ENCODE peak calls at places on chromosomes 16 and 17, in four cellular contexts. X is mesendoderm, F is RKO, L is fibroblast of pulmonary artery. Y is an unnamed sample.

GRCh38 chr16:46923513-46924295 is 39.5 kb downstream of the GPT2 start:
- DNase-seq in X (no peak), F (no peak), L (no peak), Y (no peak)

GRCh38 chr16:51276335-51276734 is 125.3 kb upstream of the SALL1 start:
- DNase-seq in X (no peak), F (peak; percentile 32), L (no peak), Y (peak; percentile 8)

GRCh38 chr17:39144414-39144813 is 7.0 kb downstream of the PLXDC1 start:
- DNase-seq in X (no peak), F (no peak), L (peak; percentile 92), Y (no peak)

GRCh38 chr17:17417718-17418151 is 59.1 kb upstream of the MED9 start:
- DNase-seq in X (no peak), F (no peak), L (no peak), Y (no peak)

GRCh38 chr17:57597531-57598453 is 147.3 kb downstream of the CCDC182 start:
- DNase-seq in X (peak; percentile 87), F (peak; percentile 70), L (peak; percentile 84), Y (peak; percentile 70)

GRCh38 chr17:20998571-20999043 is 44.2 kb downstream of the USP22 start:
- DNase-seq in X (no peak), F (no peak), L (no peak), Y (no peak)

GRCh38 chr17:81419886-81420768 is 24.9 kb downstream of the BAHCC1 start:
- DNase-seq in X (no peak), F (no peak), L (no peak), Y (no peak)

GRCh38 chr16:89037261-89038152 is 56.1 kb upstream of the ACSF3 start:
- DNase-seq in X (peak; percentile 59), F (peak; percentile 27), L (peak; percentile 44), Y (peak; percentile 61)

GRCh38 chr17:75783069-75783783 is 1.4 kb upstream of the UNK start:
- DNase-seq in X (peak; percentile 46), F (peak; percentile 85), L (peak; percentile 76), Y (peak; percentile 68)

GRCh38 chr16:84360170-84360569 is 8.2 kb upstream of the ATP2C2 start:
- DNase-seq in X (no peak), F (peak; percentile 21), L (no peak), Y (peak; percentile 19)

GRCh38 chr16:50692999-50693781 is at the start of gene NOD2:
- DNase-seq in X (peak; percentile 18), F (no peak), L (no peak), Y (peak; percentile 17)

GRCh38 chr16:68644303-68644702 is 807 bp upstream of the CDH3 start:
- DNase-seq in X (peak; percentile 67), F (no peak), L (no peak), Y (no peak)

GRCh38 chr17:18382441-18383078 is 5.0 kb downstream of the EVPLL start:
- DNase-seq in X (no peak), F (no peak), L (no peak), Y (no peak)

GRCh38 chr17:75514299-75515228 is 773 bp downstream of the CASKIN2 start:
- DNase-seq in X (peak; percentile 37), F (peak; percentile 40), L (no peak), Y (peak; percentile 21)

GRCh38 chr16:66091462-66091861 is 275.0 kb upstream of the CDH5 start:
- DNase-seq in X (no peak), F (no peak), L (peak; percentile 20), Y (no peak)

GRCh38 chr17:81253358-81254131 is 14.4 kb downstream of the NDUFAF8 start:
- DNase-seq in X (no peak), F (peak; percentile 32), L (peak; percentile 52), Y (peak; percentile 35)

GRCh38 chr17:17042851-17043667 is 802 bp downstream of the MPRIP start:
- DNase-seq in X (peak; percentile 39), F (peak; percentile 69), L (peak; percentile 41), Y (peak; percentile 44)

GRCh38 chr16:21645261-21645721 is 7.1 kb downstream of the IGSF6 start:
- DNase-seq in X (no peak), F (no peak), L (no peak), Y (peak; percentile 69)

GRCh38 chr17:71407972-71408371 is 712.8 kb upstream of the SOX9 start:
- DNase-seq in X (no peak), F (no peak), L (no peak), Y (no peak)

GRCh38 chr17:19702231-19702641 is 14.1 kb downstream of the SLC47A2 start:
- DNase-seq in X (no peak), F (no peak), L (no peak), Y (peak; percentile 49)

GRCh38 chr16:1125471-1125870 is 27.4 kb upstream of the CACNA1H start:
- DNase-seq in X (no peak), F (peak; percentile 30), L (peak; percentile 26), Y (no peak)

GRCh38 chr17:77968788-77969187 is 10.3 kb downstream of the TNRC6C start:
- DNase-seq in X (no peak), F (no peak), L (no peak), Y (no peak)

GRCh38 chr16:12099451-12100123 is 123.1 kb downstream of the SNX29 start:
- DNase-seq in X (no peak), F (no peak), L (no peak), Y (no peak)

GRCh38 chr16:24825696-24826095 is 20.1 kb upstream of the SLC5A11 start:
- DNase-seq in X (no peak), F (no peak), L (no peak), Y (no peak)

GRCh38 chr17:57073626-57074025 is 11.4 kb upstream of the AKAP1 start:
- DNase-seq in X (no peak), F (no peak), L (no peak), Y (no peak)

GRCh38 chr17:75250009-75250471 is 11.4 kb downstream of the GGA3 start:
- DNase-seq in X (no peak), F (no peak), L (peak; percentile 55), Y (no peak)

GRCh38 chr17:40191237-40192208 is 14.3 kb downstream of the RAPGEFL1 start:
- DNase-seq in X (peak; percentile 85), F (no peak), L (peak; percentile 79), Y (peak; percentile 89)

GRCh38 chr16:17076818-17077498 is 393.8 kb downstream of the XYLT1 start:
- DNase-seq in X (no peak), F (no peak), L (no peak), Y (no peak)

Y was measured in ACHN.